ENCODE peak calls at places on chromosomes 12 and 14, in seven cellular contexts. One of them, this sample, is unnamed.
A peak's percentile ranks its signal among the peaks of the same experiment; 100 is the strongest.

GRCh38 chr12:21694660-21695059 is 37.0 kb upstream of the LDHB start:
- DNase-seq in spleen: no peak
- DNase-seq in AG10803: no peak
- DNase-seq in adipocyte: no peak
- DNase-seq in right atrium auricular region: no peak
- DNase-seq in mammary epithelial cell: no peak
- DNase-seq in heart right ventricle: no peak
- DNase-seq in this sample: no peak

GRCh38 chr12:103422328-103422727 is 73.4 kb downstream of the C12orf42 start:
- DNase-seq in spleen: no peak
- DNase-seq in AG10803: no peak
- DNase-seq in adipocyte: no peak
- DNase-seq in right atrium auricular region: no peak
- DNase-seq in mammary epithelial cell: no peak
- DNase-seq in heart right ventricle: no peak
- DNase-seq in this sample: no peak

GRCh38 chr14:29548948-29549370 is 378.7 kb downstream of the PRKD1 start:
- DNase-seq in spleen: no peak
- DNase-seq in AG10803: peak; percentile 75
- DNase-seq in adipocyte: peak; percentile 91
- DNase-seq in right atrium auricular region: no peak
- DNase-seq in mammary epithelial cell: peak; percentile 39
- DNase-seq in heart right ventricle: peak; percentile 15
- DNase-seq in this sample: peak; percentile 81

GRCh38 chr12:119770146-119770545 is 102.2 kb downstream of the PRKAB1 start:
- DNase-seq in spleen: no peak
- DNase-seq in AG10803: no peak
- DNase-seq in adipocyte: no peak
- DNase-seq in right atrium auricular region: no peak
- DNase-seq in mammary epithelial cell: no peak
- DNase-seq in heart right ventricle: no peak
- DNase-seq in this sample: peak; percentile 26

GRCh38 chr14:100403802-100404201 is 80.7 kb downstream of the SLC25A47 start:
- DNase-seq in spleen: no peak
- DNase-seq in AG10803: no peak
- DNase-seq in adipocyte: no peak
- DNase-seq in right atrium auricular region: no peak
- DNase-seq in mammary epithelial cell: no peak
- DNase-seq in heart right ventricle: no peak
- DNase-seq in this sample: no peak

GRCh38 chr12:30725739-30726138 is 29.0 kb downstream of the CAPRIN2 start:
- DNase-seq in spleen: no peak
- DNase-seq in AG10803: peak; percentile 76
- DNase-seq in adipocyte: peak; percentile 82
- DNase-seq in right atrium auricular region: no peak
- DNase-seq in mammary epithelial cell: peak; percentile 57
- DNase-seq in heart right ventricle: no peak
- DNase-seq in this sample: peak; percentile 81

GRCh38 chr12:86675197-86675596 is 419.0 kb upstream of the MGAT4C start:
- DNase-seq in spleen: no peak
- DNase-seq in AG10803: no peak
- DNase-seq in adipocyte: no peak
- DNase-seq in right atrium auricular region: no peak
- DNase-seq in mammary epithelial cell: no peak
- DNase-seq in heart right ventricle: no peak
- DNase-seq in this sample: no peak

GRCh38 chr12:89796798-89797382 is 88.3 kb upstream of the ATP2B1 start:
- DNase-seq in spleen: no peak
- DNase-seq in AG10803: no peak
- DNase-seq in adipocyte: no peak
- DNase-seq in right atrium auricular region: no peak
- DNase-seq in mammary epithelial cell: no peak
- DNase-seq in heart right ventricle: no peak
- DNase-seq in this sample: no peak

GRCh38 chr12:100554608-100555077 is 18.8 kb upstream of the GAS2L3 start:
- DNase-seq in spleen: no peak
- DNase-seq in AG10803: peak; percentile 86
- DNase-seq in adipocyte: peak; percentile 95
- DNase-seq in right atrium auricular region: no peak
- DNase-seq in mammary epithelial cell: peak; percentile 70
- DNase-seq in heart right ventricle: peak; percentile 73
- DNase-seq in this sample: peak; percentile 93

GRCh38 chr12:111529424-111530368 is 69.4 kb downstream of the ATXN2 start:
- DNase-seq in spleen: no peak
- DNase-seq in AG10803: peak; percentile 58
- DNase-seq in adipocyte: peak; percentile 80
- DNase-seq in right atrium auricular region: no peak
- DNase-seq in mammary epithelial cell: peak; percentile 24
- DNase-seq in heart right ventricle: peak; percentile 23
- DNase-seq in this sample: peak; percentile 61

GRCh38 chr14:64253672-64254071 is 40.5 kb downstream of the ESR2 start:
- DNase-seq in spleen: no peak
- DNase-seq in AG10803: peak; percentile 12
- DNase-seq in adipocyte: peak; percentile 18
- DNase-seq in right atrium auricular region: no peak
- DNase-seq in mammary epithelial cell: peak; percentile 48
- DNase-seq in heart right ventricle: no peak
- DNase-seq in this sample: peak; percentile 73

GRCh38 chr12:96421014-96421413 is 20.8 kb upstream of the CDK17 start:
- DNase-seq in spleen: no peak
- DNase-seq in AG10803: no peak
- DNase-seq in adipocyte: no peak
- DNase-seq in right atrium auricular region: no peak
- DNase-seq in mammary epithelial cell: no peak
- DNase-seq in heart right ventricle: no peak
- DNase-seq in this sample: no peak
- H3K4me3 ChIP-seq in spleen: no peak overlapping the region
- H3K4me3 ChIP-seq in AG10803: no peak overlapping the region
- H3K4me3 ChIP-seq in adipocyte: peak overlapping the region; percentile 77
- H3K4me3 ChIP-seq in right atrium auricular region: peak overlapping the region; percentile 22
- H3K4me3 ChIP-seq in mammary epithelial cell: no peak overlapping the region
- H3K4me3 ChIP-seq in heart right ventricle: no peak overlapping the region
- H3K4me3 ChIP-seq in this sample: no peak overlapping the region

GRCh38 chr14:104086210-104086660 is 735 bp downstream of the ASPG start:
- DNase-seq in spleen: no peak
- DNase-seq in AG10803: no peak
- DNase-seq in adipocyte: no peak
- DNase-seq in right atrium auricular region: no peak
- DNase-seq in mammary epithelial cell: no peak
- DNase-seq in heart right ventricle: no peak
- DNase-seq in this sample: no peak

GRCh38 chr14:104086661-104087461 is 1.4 kb downstream of the ASPG start:
- DNase-seq in spleen: no peak
- DNase-seq in AG10803: no peak
- DNase-seq in adipocyte: no peak
- DNase-seq in right atrium auricular region: no peak
- DNase-seq in mammary epithelial cell: no peak
- DNase-seq in heart right ventricle: peak; percentile 27
- DNase-seq in this sample: no peak

GRCh38 chr14:104090071-104090748 is 4.7 kb downstream of the ASPG start:
- DNase-seq in spleen: peak; percentile 74
- DNase-seq in AG10803: peak; percentile 2
- DNase-seq in adipocyte: no peak
- DNase-seq in right atrium auricular region: no peak
- DNase-seq in mammary epithelial cell: no peak
- DNase-seq in heart right ventricle: no peak
- DNase-seq in this sample: peak; percentile 6

GRCh38 chr14:104087505-104087904 is 2.0 kb downstream of the ASPG start:
- DNase-seq in spleen: no peak
- DNase-seq in AG10803: no peak
- DNase-seq in adipocyte: no peak
- DNase-seq in right atrium auricular region: no peak
- DNase-seq in mammary epithelial cell: no peak
- DNase-seq in heart right ventricle: no peak
- DNase-seq in this sample: no peak

GRCh38 chr14:104087981-104088850 is 2.7 kb downstream of the ASPG start:
- DNase-seq in spleen: peak; percentile 62
- DNase-seq in AG10803: no peak
- DNase-seq in adipocyte: no peak
- DNase-seq in right atrium auricular region: no peak
- DNase-seq in mammary epithelial cell: no peak
- DNase-seq in heart right ventricle: peak; percentile 2
- DNase-seq in this sample: no peak
- H3K4me3 ChIP-seq in spleen: no peak overlapping the region
- H3K4me3 ChIP-seq in AG10803: no peak overlapping the region
- H3K4me3 ChIP-seq in adipocyte: no peak overlapping the region
- H3K4me3 ChIP-seq in right atrium auricular region: no peak overlapping the region
- H3K4me3 ChIP-seq in mammary epithelial cell: no peak overlapping the region
- H3K4me3 ChIP-seq in heart right ventricle: no peak overlapping the region
- H3K4me3 ChIP-seq in this sample: no peak overlapping the region

DNA sequence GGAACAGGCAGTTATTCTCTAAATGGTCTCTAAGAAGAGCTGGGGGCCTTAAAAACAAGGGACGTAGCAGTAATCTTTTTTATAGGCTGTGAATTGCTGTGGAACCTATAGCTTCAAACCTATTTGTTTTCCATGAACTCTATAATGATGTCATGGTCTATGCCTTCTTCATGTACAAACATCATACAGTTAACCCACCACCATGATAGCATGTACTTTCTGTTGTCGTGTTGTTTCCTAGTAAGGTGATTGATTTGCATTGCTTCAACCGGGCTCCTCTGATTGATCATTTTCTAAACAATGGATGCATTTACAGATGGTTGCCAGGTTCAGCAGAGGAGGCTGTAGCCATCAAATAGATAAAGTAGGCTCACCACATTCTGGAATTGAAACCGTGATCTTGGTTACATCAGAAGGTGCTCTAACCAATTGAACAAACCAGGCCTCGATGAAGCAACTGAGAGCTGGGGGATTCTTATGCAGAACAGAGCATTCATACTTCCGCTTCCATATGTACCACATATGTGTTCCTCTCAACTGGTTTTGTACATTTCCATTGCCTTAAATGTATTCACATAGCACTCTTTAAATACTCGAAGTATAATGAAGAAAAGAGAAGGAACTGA is 25.6 kb upstream of the PCNX1 start:
- DNase-seq in spleen: no peak
- DNase-seq in AG10803: no peak
- DNase-seq in adipocyte: no peak
- DNase-seq in right atrium auricular region: no peak
- DNase-seq in mammary epithelial cell: no peak
- DNase-seq in heart right ventricle: no peak
- DNase-seq in this sample: no peak
- H3K4me3 ChIP-seq in spleen: no peak overlapping the region
- H3K4me3 ChIP-seq in AG10803: no peak overlapping the region
- H3K4me3 ChIP-seq in adipocyte: no peak overlapping the region
- H3K4me3 ChIP-seq in right atrium auricular region: no peak overlapping the region
- H3K4me3 ChIP-seq in mammary epithelial cell: no peak overlapping the region
- H3K4me3 ChIP-seq in heart right ventricle: no peak overlapping the region
- H3K4me3 ChIP-seq in this sample: no peak overlapping the region

GRCh38 chr12:50569876-50570275 is 65.1 kb downstream of the DIP2B start:
- DNase-seq in spleen: no peak
- DNase-seq in AG10803: peak; percentile 33
- DNase-seq in adipocyte: peak; percentile 39
- DNase-seq in right atrium auricular region: no peak
- DNase-seq in mammary epithelial cell: peak; percentile 46
- DNase-seq in heart right ventricle: no peak
- DNase-seq in this sample: peak; percentile 24

GRCh38 chr12:50566066-50566465 is 61.3 kb downstream of the DIP2B start:
- DNase-seq in spleen: no peak
- DNase-seq in AG10803: no peak
- DNase-seq in adipocyte: no peak
- DNase-seq in right atrium auricular region: no peak
- DNase-seq in mammary epithelial cell: no peak
- DNase-seq in heart right ventricle: no peak
- DNase-seq in this sample: no peak

GRCh38 chr12:50569321-50569720 is 64.5 kb downstream of the DIP2B start:
- DNase-seq in spleen: no peak
- DNase-seq in AG10803: no peak
- DNase-seq in adipocyte: no peak
- DNase-seq in right atrium auricular region: no peak
- DNase-seq in mammary epithelial cell: no peak
- DNase-seq in heart right ventricle: peak; percentile 25
- DNase-seq in this sample: no peak

GRCh38 chr12:50567926-50568325 is 63.1 kb downstream of the DIP2B start:
- DNase-seq in spleen: no peak
- DNase-seq in AG10803: no peak
- DNase-seq in adipocyte: peak; percentile 71
- DNase-seq in right atrium auricular region: no peak
- DNase-seq in mammary epithelial cell: no peak
- DNase-seq in heart right ventricle: no peak
- DNase-seq in this sample: peak; percentile 39

GRCh38 chr12:50568338-50569155 is 63.8 kb downstream of the DIP2B start:
- DNase-seq in spleen: no peak
- DNase-seq in AG10803: no peak
- DNase-seq in adipocyte: peak; percentile 56
- DNase-seq in right atrium auricular region: no peak
- DNase-seq in mammary epithelial cell: no peak
- DNase-seq in heart right ventricle: no peak
- DNase-seq in this sample: peak; percentile 11
- H3K4me3 ChIP-seq in spleen: no peak overlapping the region
- H3K4me3 ChIP-seq in AG10803: no peak overlapping the region
- H3K4me3 ChIP-seq in adipocyte: peak overlapping the region; percentile 63
- H3K4me3 ChIP-seq in right atrium auricular region: no peak overlapping the region
- H3K4me3 ChIP-seq in mammary epithelial cell: no peak overlapping the region
- H3K4me3 ChIP-seq in heart right ventricle: no peak overlapping the region
- H3K4me3 ChIP-seq in this sample: no peak overlapping the region